ENCODE peak calls at places on chromosomes 13 and 19, in five cellular contexts. H is neuronal stem cell, W is H1, Z is mesenchymal stem cell, Q is H9. A is an unnamed sample.
A peak's percentile ranks its signal among the peaks of the same experiment; 100 is the strongest.

GRCh38 chr19:48308695-48309586 is 16.4 kb upstream of the EMP3 start:
- DNase-seq in Z (peak; percentile 33), W (no peak), H (no peak), Q (peak; percentile 76), A (peak; percentile 54)

GRCh38 chr13:100361504-100361903 is 227.1 kb downstream of the GGACT start:
- DNase-seq in Z (peak; percentile 13), W (no peak), Q (no peak), H (no peak), A (no peak)

GRCh38 chr19:11168568-11168967 is 13.0 kb upstream of the SPC24 start:
- DNase-seq in W (no peak), Z (peak; percentile 96), Q (no peak), H (no peak), A (peak; percentile 82)

GRCh38 chr19:18274776-18275356 is 614 bp upstream of the IQCN start:
- DNase-seq in H (no peak), W (no peak), Q (peak; percentile 73), Z (peak; percentile 92), A (peak; percentile 82)

GRCh38 chr13:109789262-109789661 is 2.9 kb upstream of the IRS2 start:
- DNase-seq in Q (no peak), H (no peak), W (no peak), Z (no peak), A (no peak)

GRCh38 chr13:64186503-64186902 is 2770.9 kb upstream of the PCDH20 start:
- DNase-seq in W (no peak), Q (no peak), H (no peak), Z (no peak), A (no peak)

GRCh38 chr19:12913871-12914690 is 5.0 kb downstream of the SYCE2 start:
- DNase-seq in Z (no peak), W (no peak), Q (no peak), H (no peak), A (no peak)

GRCh38 chr13:71242191-71242590 is 624.8 kb downstream of the DACH1 start:
- DNase-seq in H (peak; percentile 48), W (no peak), Q (no peak), Z (no peak), A (no peak)

GRCh38 chr13:53005631-53006030 is 23.0 kb upstream of the OLFM4 start:
- DNase-seq in H (no peak), W (no peak), Z (no peak), Q (no peak), A (no peak)

GRCh38 chr13:102142473-102142826 is 259.4 kb downstream of the FGF14 start:
- DNase-seq in Z (no peak), Q (no peak), H (no peak), W (no peak), A (no peak)

GRCh38 chr13:62710766-62711165 is 1295.1 kb upstream of the PCDH20 start:
- DNase-seq in W (no peak), Z (no peak), H (no peak), Q (no peak), A (no peak)

GRCh38 chr13:33394294-33394932 is 108.9 kb upstream of the STARD13 start:
- DNase-seq in Z (no peak), W (no peak), H (no peak), Q (no peak), A (no peak)

GRCh38 chr13:20192470-20193141 is at the start of gene GJB2:
- DNase-seq in H (no peak), W (peak; percentile 54), Z (no peak), Q (no peak), A (no peak)

GRCh38 chr19:41860419-41861097 is 503 bp downstream of the RPS19 start:
- DNase-seq in H (no peak), Q (no peak), Z (peak; percentile 5), W (no peak), A (peak; percentile 33)

GRCh38 chr13:47548294-47548825 is 452.7 kb downstream of the SUCLA2 start:
- DNase-seq in W (no peak), Z (no peak), H (no peak), Q (no peak), A (no peak)

GRCh38 chr13:95239293-95239692 is 62.0 kb downstream of the ABCC4 start:
- DNase-seq in W (no peak), Q (no peak), Z (peak; percentile 68), H (no peak), A (no peak)

GRCh38 chr13:48873598-48873997 is 102.1 kb upstream of the FNDC3A start:
- DNase-seq in H (no peak), Z (peak; percentile 50), W (no peak), Q (peak; percentile 85), A (peak; percentile 23)

GRCh38 chr13:44406617-44407016 is 33.0 kb downstream of the SERP2 start:
- DNase-seq in H (no peak), W (no peak), Z (no peak), Q (no peak), A (no peak)

GRCh38 chr13:52737900-52738299 is 1.7 kb downstream of the CNMD start:
- DNase-seq in Q (no peak), W (no peak), Z (no peak), H (no peak), A (no peak)

GRCh38 chr13:44317752-44318550 is 55.7 kb upstream of the SERP2 start:
- DNase-seq in Q (no peak), Z (no peak), H (no peak), W (no peak), A (no peak)

GRCh38 chr13:23656637-23657036 is 86.4 kb downstream of the TNFRSF19 start:
- DNase-seq in Q (no peak), W (no peak), H (no peak), Z (no peak), A (peak; percentile 18)

GRCh38 chr13:36912369-36912768 is 7.7 kb downstream of the SMAD9 start:
- DNase-seq in H (no peak), W (no peak), Z (no peak), Q (no peak), A (no peak)

GRCh38 chr19:4032436-4032835 is 24.9 kb downstream of the PIAS4 start:
- DNase-seq in Q (no peak), W (no peak), H (no peak), Z (no peak), A (no peak)

GRCh38 chr19:4511300-4512054 is 6.8 kb downstream of the PLIN4 start:
- DNase-seq in H (no peak), Z (no peak), Q (no peak), W (no peak), A (no peak)

GRCh38 chr19:54203151-54203611 is 2.5 kb downstream of the RPS9 start:
- DNase-seq in W (no peak), Q (no peak), H (no peak), Z (no peak), A (no peak)

GRCh38 chr13:84658881-84659661 is 776.8 kb upstream of the SLITRK1 start:
- DNase-seq in H (no peak), Q (no peak), W (no peak), Z (no peak), A (no peak)

GRCh38 chr19:10256551-10256950 is 4.5 kb downstream of the MRPL4 start:
- DNase-seq in Z (no peak), Q (no peak), H (no peak), W (no peak), A (no peak)

DNA sequence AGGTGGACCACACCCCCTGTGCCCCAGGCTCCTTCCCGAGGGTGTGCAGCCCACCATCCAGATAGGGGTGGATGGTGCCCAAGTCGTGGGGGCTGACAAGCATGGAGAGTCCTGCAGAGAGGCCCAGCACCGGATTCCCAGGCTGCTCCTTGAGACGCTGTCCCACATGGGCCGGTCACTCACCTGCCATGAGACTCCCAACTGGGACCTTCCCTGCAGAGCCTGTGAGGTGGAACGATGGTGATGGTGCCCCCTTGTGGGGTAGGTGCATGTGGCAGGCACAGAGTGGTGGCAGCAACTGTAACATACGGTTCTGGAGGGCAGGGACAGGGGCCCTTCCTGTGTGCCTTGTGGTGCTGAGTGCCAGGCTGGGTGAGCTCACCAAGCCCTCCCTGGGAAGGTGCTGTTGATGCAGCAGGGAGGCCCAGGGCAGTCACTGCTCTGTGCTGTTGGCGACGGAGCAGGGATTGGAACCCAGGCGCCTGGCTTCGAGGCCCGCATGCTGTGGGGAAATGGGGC is 33.1 kb downstream of the PPP1R37 start:
- DNase-seq in W (peak; percentile 96), Z (peak; percentile 63), Q (peak; percentile 89), H (peak; percentile 41), A (peak; percentile 82)
- H2BK12ac ChIP-seq in W (no peak overlapping the region), Z (no peak overlapping the region), Q (no peak overlapping the region), H (peak overlapping the region; percentile 73), A (no peak overlapping the region)

DNA sequence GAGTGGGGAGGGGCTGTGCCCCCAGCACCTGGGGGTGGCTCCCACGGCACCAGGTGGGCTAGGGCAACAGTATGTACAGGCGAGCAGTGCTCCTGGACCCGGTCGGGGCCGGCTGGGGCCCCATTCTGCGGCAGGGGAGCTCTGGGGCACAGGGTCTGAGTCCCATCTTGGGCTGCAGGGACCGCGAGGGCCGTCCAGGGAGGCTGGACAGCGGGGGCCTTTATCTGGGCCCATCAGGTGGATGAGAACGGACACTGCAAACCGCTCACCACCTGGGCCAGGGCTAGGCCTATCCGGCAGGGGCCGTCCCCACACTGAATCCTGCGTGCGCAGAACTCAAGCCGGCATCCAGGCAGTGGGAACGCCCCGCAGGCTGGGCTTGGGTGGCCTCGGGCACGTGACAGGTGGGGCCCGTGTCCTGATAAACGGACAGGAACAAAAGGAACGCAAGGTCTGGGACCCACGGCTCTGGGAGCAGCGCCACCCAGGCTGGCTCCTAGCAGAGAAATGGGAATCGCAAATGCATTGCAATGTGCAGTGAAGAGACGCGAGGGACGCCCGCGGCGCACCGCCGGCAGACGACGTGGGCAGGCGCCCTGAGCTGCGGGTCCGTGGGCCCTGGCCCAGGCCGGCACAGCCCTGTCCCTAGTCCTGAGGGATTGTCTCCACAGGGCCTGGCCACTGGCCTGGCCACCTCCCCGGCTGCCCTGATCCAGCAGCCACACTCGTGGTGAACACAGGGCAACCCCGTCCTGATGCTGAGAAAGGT is 29.7 kb downstream of the BTBD2 start:
- DNase-seq in W (no peak), Z (no peak), Q (peak; percentile 42), H (no peak), A (no peak)
- H3K27ac ChIP-seq in W (no peak overlapping the region), Z (no peak overlapping the region), Q (no peak overlapping the region), H (peak overlapping the region; percentile 35), A (no peak overlapping the region)

GRCh38 chr13:69903081-69903480 is 204.5 kb upstream of the ATXN8OS start:
- DNase-seq in H (no peak), Q (no peak), Z (no peak), W (no peak), A (no peak)

DNA sequence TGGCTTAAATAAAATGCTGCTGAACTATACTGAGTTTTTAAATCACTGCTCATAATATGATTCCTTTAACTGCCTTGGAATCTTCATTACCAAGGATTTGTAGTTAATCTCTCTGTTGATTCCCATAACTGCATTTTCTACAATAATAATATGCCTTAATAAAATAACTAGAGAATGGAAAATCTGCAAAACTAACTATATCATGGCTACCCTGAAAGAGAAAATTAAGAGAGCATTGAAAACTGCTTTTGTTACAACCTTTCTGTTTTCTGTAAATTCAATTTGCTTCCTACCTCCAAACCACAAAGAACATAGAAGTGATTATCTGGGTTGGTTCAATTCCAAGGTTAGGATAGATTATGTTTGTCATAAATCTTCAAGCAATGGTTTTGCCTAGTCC is 202.8 kb upstream of the ATXN8OS start:
- DNase-seq in Z (no peak), H (no peak), Q (no peak), W (no peak), A (no peak)
- H3K18ac ChIP-seq in Z (no peak overlapping the region), H (no peak overlapping the region), Q (no peak overlapping the region), W (no peak overlapping the region), A (no peak overlapping the region)

GRCh38 chr19:29928831-29929230 is 13.2 kb upstream of the URI1 start:
- DNase-seq in Z (no peak), Q (no peak), H (no peak), W (no peak), A (no peak)
- H2BK12ac ChIP-seq in Z (no peak overlapping the region), Q (no peak overlapping the region), H (no peak overlapping the region), W (no peak overlapping the region), A (no peak overlapping the region)